ENCODE peak calls at places on chromosome 21, in five cellular contexts. One of them, this sample, is unnamed.

GRCh38 chr21:35048183-35048601 is 910 bp downstream of the RUNX1 start:
- DNase-seq in stimulated activated CD4-positive, alpha-beta T cell treated with anti-CD3 and anti-CD28 coated beads, Interleukin-1b, Interleukin-23, amount 100 ng/mL, for 24 hours: no peak
- DNase-seq in ELF-1: peak
- DNase-seq in thoracic aorta: no peak
- DNase-seq in stimulated activated CD8-positive, alpha-beta memory T cell treated with anti-CD3 and anti-CD28 coated beads, Interleukin-15, amount 100 ng/mL, for 24 hours: no peak
- DNase-seq in this sample: no peak

GRCh38 chr21:26719750-26720149 is 125.5 kb downstream of the ADAMTS1 start:
- DNase-seq in stimulated activated CD4-positive, alpha-beta T cell treated with anti-CD3 and anti-CD28 coated beads, Interleukin-1b, Interleukin-23, amount 100 ng/mL, for 24 hours: no peak
- DNase-seq in ELF-1: no peak
- DNase-seq in thoracic aorta: no peak
- DNase-seq in stimulated activated CD8-positive, alpha-beta memory T cell treated with anti-CD3 and anti-CD28 coated beads, Interleukin-15, amount 100 ng/mL, for 24 hours: no peak
- DNase-seq in this sample: no peak

GRCh38 chr21:33901421-33902288 is 13.9 kb downstream of the ATP5PO start:
- DNase-seq in stimulated activated CD4-positive, alpha-beta T cell treated with anti-CD3 and anti-CD28 coated beads, Interleukin-1b, Interleukin-23, amount 100 ng/mL, for 24 hours: no peak
- DNase-seq in ELF-1: peak
- DNase-seq in thoracic aorta: no peak
- DNase-seq in stimulated activated CD8-positive, alpha-beta memory T cell treated with anti-CD3 and anti-CD28 coated beads, Interleukin-15, amount 100 ng/mL, for 24 hours: no peak
- DNase-seq in this sample: peak

GRCh38 chr21:45329261-45330074 is 41.8 kb upstream of the POFUT2 start:
- DNase-seq in stimulated activated CD4-positive, alpha-beta T cell treated with anti-CD3 and anti-CD28 coated beads, Interleukin-1b, Interleukin-23, amount 100 ng/mL, for 24 hours: no peak
- DNase-seq in ELF-1: peak
- DNase-seq in thoracic aorta: no peak
- DNase-seq in stimulated activated CD8-positive, alpha-beta memory T cell treated with anti-CD3 and anti-CD28 coated beads, Interleukin-15, amount 100 ng/mL, for 24 hours: no peak
- DNase-seq in this sample: no peak

GRCh38 chr21:44950016-44950326 is 10.1 kb downstream of the SLX9 start:
- DNase-seq in stimulated activated CD4-positive, alpha-beta T cell treated with anti-CD3 and anti-CD28 coated beads, Interleukin-1b, Interleukin-23, amount 100 ng/mL, for 24 hours: no peak
- DNase-seq in ELF-1: no peak
- DNase-seq in thoracic aorta: no peak
- DNase-seq in stimulated activated CD8-positive, alpha-beta memory T cell treated with anti-CD3 and anti-CD28 coated beads, Interleukin-15, amount 100 ng/mL, for 24 hours: no peak
- DNase-seq in this sample: no peak

GRCh38 chr21:35026617-35027557 is 22.2 kb downstream of the RUNX1 start:
- DNase-seq in stimulated activated CD4-positive, alpha-beta T cell treated with anti-CD3 and anti-CD28 coated beads, Interleukin-1b, Interleukin-23, amount 100 ng/mL, for 24 hours: peak
- DNase-seq in ELF-1: peak
- DNase-seq in thoracic aorta: no peak
- DNase-seq in stimulated activated CD8-positive, alpha-beta memory T cell treated with anti-CD3 and anti-CD28 coated beads, Interleukin-15, amount 100 ng/mL, for 24 hours: peak
- DNase-seq in this sample: peak

GRCh38 chr21:45993210-45994085 is 11.9 kb downstream of the COL6A1 start:
- DNase-seq in stimulated activated CD4-positive, alpha-beta T cell treated with anti-CD3 and anti-CD28 coated beads, Interleukin-1b, Interleukin-23, amount 100 ng/mL, for 24 hours: no peak
- DNase-seq in ELF-1: no peak
- DNase-seq in thoracic aorta: peak
- DNase-seq in stimulated activated CD8-positive, alpha-beta memory T cell treated with anti-CD3 and anti-CD28 coated beads, Interleukin-15, amount 100 ng/mL, for 24 hours: no peak
- DNase-seq in this sample: peak

GRCh38 chr21:34579411-34579810 is 35.5 kb downstream of the RCAN1 start:
- DNase-seq in stimulated activated CD4-positive, alpha-beta T cell treated with anti-CD3 and anti-CD28 coated beads, Interleukin-1b, Interleukin-23, amount 100 ng/mL, for 24 hours: no peak
- DNase-seq in ELF-1: no peak
- DNase-seq in thoracic aorta: no peak
- DNase-seq in stimulated activated CD8-positive, alpha-beta memory T cell treated with anti-CD3 and anti-CD28 coated beads, Interleukin-15, amount 100 ng/mL, for 24 hours: no peak
- DNase-seq in this sample: no peak

GRCh38 chr21:22352088-22352487 is 1353.9 kb downstream of the NCAM2 start:
- DNase-seq in stimulated activated CD4-positive, alpha-beta T cell treated with anti-CD3 and anti-CD28 coated beads, Interleukin-1b, Interleukin-23, amount 100 ng/mL, for 24 hours: no peak
- DNase-seq in ELF-1: no peak
- DNase-seq in thoracic aorta: no peak
- DNase-seq in stimulated activated CD8-positive, alpha-beta memory T cell treated with anti-CD3 and anti-CD28 coated beads, Interleukin-15, amount 100 ng/mL, for 24 hours: no peak
- DNase-seq in this sample: no peak

GRCh38 chr21:29604096-29604495 is 305.4 kb downstream of the BACH1 start:
- DNase-seq in stimulated activated CD4-positive, alpha-beta T cell treated with anti-CD3 and anti-CD28 coated beads, Interleukin-1b, Interleukin-23, amount 100 ng/mL, for 24 hours: no peak
- DNase-seq in ELF-1: no peak
- DNase-seq in thoracic aorta: no peak
- DNase-seq in stimulated activated CD8-positive, alpha-beta memory T cell treated with anti-CD3 and anti-CD28 coated beads, Interleukin-15, amount 100 ng/mL, for 24 hours: no peak
- DNase-seq in this sample: no peak

GRCh38 chr21:39057121-39057520 is 126.1 kb downstream of the PSMG1 start:
- DNase-seq in stimulated activated CD4-positive, alpha-beta T cell treated with anti-CD3 and anti-CD28 coated beads, Interleukin-1b, Interleukin-23, amount 100 ng/mL, for 24 hours: no peak
- DNase-seq in ELF-1: peak
- DNase-seq in thoracic aorta: no peak
- DNase-seq in stimulated activated CD8-positive, alpha-beta memory T cell treated with anti-CD3 and anti-CD28 coated beads, Interleukin-15, amount 100 ng/mL, for 24 hours: no peak
- DNase-seq in this sample: no peak

GRCh38 chr21:19322360-19322759 is 918.8 kb upstream of the TMPRSS15 start:
- DNase-seq in stimulated activated CD4-positive, alpha-beta T cell treated with anti-CD3 and anti-CD28 coated beads, Interleukin-1b, Interleukin-23, amount 100 ng/mL, for 24 hours: no peak
- DNase-seq in ELF-1: no peak
- DNase-seq in thoracic aorta: no peak
- DNase-seq in stimulated activated CD8-positive, alpha-beta memory T cell treated with anti-CD3 and anti-CD28 coated beads, Interleukin-15, amount 100 ng/mL, for 24 hours: no peak
- DNase-seq in this sample: no peak

GRCh38 chr21:28704746-28705145 is 287.9 kb downstream of the LTN1 start:
- DNase-seq in stimulated activated CD4-positive, alpha-beta T cell treated with anti-CD3 and anti-CD28 coated beads, Interleukin-1b, Interleukin-23, amount 100 ng/mL, for 24 hours: no peak
- DNase-seq in ELF-1: no peak
- DNase-seq in thoracic aorta: no peak
- DNase-seq in stimulated activated CD8-positive, alpha-beta memory T cell treated with anti-CD3 and anti-CD28 coated beads, Interleukin-15, amount 100 ng/mL, for 24 hours: no peak
- DNase-seq in this sample: peak

GRCh38 chr21:39182484-39183271 is 573 bp downstream of the PSMG1 start:
- DNase-seq in stimulated activated CD4-positive, alpha-beta T cell treated with anti-CD3 and anti-CD28 coated beads, Interleukin-1b, Interleukin-23, amount 100 ng/mL, for 24 hours: no peak
- DNase-seq in ELF-1: no peak
- DNase-seq in thoracic aorta: no peak
- DNase-seq in stimulated activated CD8-positive, alpha-beta memory T cell treated with anti-CD3 and anti-CD28 coated beads, Interleukin-15, amount 100 ng/mL, for 24 hours: no peak
- DNase-seq in this sample: peak

GRCh38 chr21:34280987-34281386 is 82.8 kb upstream of the KCNE2 start:
- DNase-seq in stimulated activated CD4-positive, alpha-beta T cell treated with anti-CD3 and anti-CD28 coated beads, Interleukin-1b, Interleukin-23, amount 100 ng/mL, for 24 hours: no peak
- DNase-seq in ELF-1: no peak
- DNase-seq in thoracic aorta: no peak
- DNase-seq in stimulated activated CD8-positive, alpha-beta memory T cell treated with anti-CD3 and anti-CD28 coated beads, Interleukin-15, amount 100 ng/mL, for 24 hours: no peak
- DNase-seq in this sample: no peak

GRCh38 chr21:38811257-38811656 is 5.5 kb downstream of the ETS2 start:
- DNase-seq in stimulated activated CD4-positive, alpha-beta T cell treated with anti-CD3 and anti-CD28 coated beads, Interleukin-1b, Interleukin-23, amount 100 ng/mL, for 24 hours: no peak
- DNase-seq in ELF-1: no peak
- DNase-seq in thoracic aorta: no peak
- DNase-seq in stimulated activated CD8-positive, alpha-beta memory T cell treated with anti-CD3 and anti-CD28 coated beads, Interleukin-15, amount 100 ng/mL, for 24 hours: no peak
- DNase-seq in this sample: no peak

GRCh38 chr21:31265293-31265692 is 78.8 kb downstream of the TIAM1 start:
- DNase-seq in stimulated activated CD4-positive, alpha-beta T cell treated with anti-CD3 and anti-CD28 coated beads, Interleukin-1b, Interleukin-23, amount 100 ng/mL, for 24 hours: no peak
- DNase-seq in ELF-1: no peak
- DNase-seq in thoracic aorta: no peak
- DNase-seq in stimulated activated CD8-positive, alpha-beta memory T cell treated with anti-CD3 and anti-CD28 coated beads, Interleukin-15, amount 100 ng/mL, for 24 hours: no peak
- DNase-seq in this sample: peak

GRCh38 chr21:14901482-14901958 is 163.3 kb downstream of the NRIP1 start:
- DNase-seq in stimulated activated CD4-positive, alpha-beta T cell treated with anti-CD3 and anti-CD28 coated beads, Interleukin-1b, Interleukin-23, amount 100 ng/mL, for 24 hours: no peak
- DNase-seq in ELF-1: no peak
- DNase-seq in thoracic aorta: no peak
- DNase-seq in stimulated activated CD8-positive, alpha-beta memory T cell treated with anti-CD3 and anti-CD28 coated beads, Interleukin-15, amount 100 ng/mL, for 24 hours: no peak
- DNase-seq in this sample: no peak

GRCh38 chr21:28538987-28539622 is 453.6 kb downstream of the LTN1 start:
- DNase-seq in stimulated activated CD4-positive, alpha-beta T cell treated with anti-CD3 and anti-CD28 coated beads, Interleukin-1b, Interleukin-23, amount 100 ng/mL, for 24 hours: no peak
- DNase-seq in ELF-1: no peak
- DNase-seq in thoracic aorta: no peak
- DNase-seq in stimulated activated CD8-positive, alpha-beta memory T cell treated with anti-CD3 and anti-CD28 coated beads, Interleukin-15, amount 100 ng/mL, for 24 hours: no peak
- DNase-seq in this sample: no peak

GRCh38 chr21:33473344-33473743 is 6.4 kb downstream of the TMEM50B start:
- DNase-seq in stimulated activated CD4-positive, alpha-beta T cell treated with anti-CD3 and anti-CD28 coated beads, Interleukin-1b, Interleukin-23, amount 100 ng/mL, for 24 hours: no peak
- DNase-seq in ELF-1: no peak
- DNase-seq in thoracic aorta: no peak
- DNase-seq in stimulated activated CD8-positive, alpha-beta memory T cell treated with anti-CD3 and anti-CD28 coated beads, Interleukin-15, amount 100 ng/mL, for 24 hours: no peak
- DNase-seq in this sample: no peak

GRCh38 chr21:38261851-38262250 is 5.1 kb downstream of the KCNJ15 start:
- DNase-seq in stimulated activated CD4-positive, alpha-beta T cell treated with anti-CD3 and anti-CD28 coated beads, Interleukin-1b, Interleukin-23, amount 100 ng/mL, for 24 hours: no peak
- DNase-seq in ELF-1: no peak
- DNase-seq in thoracic aorta: no peak
- DNase-seq in stimulated activated CD8-positive, alpha-beta memory T cell treated with anti-CD3 and anti-CD28 coated beads, Interleukin-15, amount 100 ng/mL, for 24 hours: no peak
- DNase-seq in this sample: no peak

GRCh38 chr21:36207577-36208320 is 51.1 kb downstream of the DOP1B start:
- DNase-seq in stimulated activated CD4-positive, alpha-beta T cell treated with anti-CD3 and anti-CD28 coated beads, Interleukin-1b, Interleukin-23, amount 100 ng/mL, for 24 hours: no peak
- DNase-seq in ELF-1: no peak
- DNase-seq in thoracic aorta: no peak
- DNase-seq in stimulated activated CD8-positive, alpha-beta memory T cell treated with anti-CD3 and anti-CD28 coated beads, Interleukin-15, amount 100 ng/mL, for 24 hours: no peak
- DNase-seq in this sample: no peak

GRCh38 chr21:45470087-45470515 is 65.1 kb downstream of the COL18A1 start:
- DNase-seq in stimulated activated CD4-positive, alpha-beta T cell treated with anti-CD3 and anti-CD28 coated beads, Interleukin-1b, Interleukin-23, amount 100 ng/mL, for 24 hours: no peak
- DNase-seq in ELF-1: no peak
- DNase-seq in thoracic aorta: no peak
- DNase-seq in stimulated activated CD8-positive, alpha-beta memory T cell treated with anti-CD3 and anti-CD28 coated beads, Interleukin-15, amount 100 ng/mL, for 24 hours: no peak
- DNase-seq in this sample: no peak

GRCh38 chr21:46057111-46057709 is 40.7 kb upstream of the COL6A2 start:
- DNase-seq in stimulated activated CD4-positive, alpha-beta T cell treated with anti-CD3 and anti-CD28 coated beads, Interleukin-1b, Interleukin-23, amount 100 ng/mL, for 24 hours: no peak
- DNase-seq in ELF-1: no peak
- DNase-seq in thoracic aorta: no peak
- DNase-seq in stimulated activated CD8-positive, alpha-beta memory T cell treated with anti-CD3 and anti-CD28 coated beads, Interleukin-15, amount 100 ng/mL, for 24 hours: no peak
- DNase-seq in this sample: peak

GRCh38 chr21:21858502-21859334 is 860.5 kb downstream of the NCAM2 start:
- DNase-seq in stimulated activated CD4-positive, alpha-beta T cell treated with anti-CD3 and anti-CD28 coated beads, Interleukin-1b, Interleukin-23, amount 100 ng/mL, for 24 hours: no peak
- DNase-seq in ELF-1: no peak
- DNase-seq in thoracic aorta: no peak
- DNase-seq in stimulated activated CD8-positive, alpha-beta memory T cell treated with anti-CD3 and anti-CD28 coated beads, Interleukin-15, amount 100 ng/mL, for 24 hours: no peak
- DNase-seq in this sample: no peak

GRCh38 chr21:45390831-45391742 is 13.9 kb upstream of the COL18A1 start:
- DNase-seq in stimulated activated CD4-positive, alpha-beta T cell treated with anti-CD3 and anti-CD28 coated beads, Interleukin-1b, Interleukin-23, amount 100 ng/mL, for 24 hours: no peak
- DNase-seq in ELF-1: no peak
- DNase-seq in thoracic aorta: no peak
- DNase-seq in stimulated activated CD8-positive, alpha-beta memory T cell treated with anti-CD3 and anti-CD28 coated beads, Interleukin-15, amount 100 ng/mL, for 24 hours: no peak
- DNase-seq in this sample: peak

GRCh38 chr21:36479415-36480402 is at the start of gene CLDN14:
- DNase-seq in stimulated activated CD4-positive, alpha-beta T cell treated with anti-CD3 and anti-CD28 coated beads, Interleukin-1b, Interleukin-23, amount 100 ng/mL, for 24 hours: no peak
- DNase-seq in ELF-1: no peak
- DNase-seq in thoracic aorta: no peak
- DNase-seq in stimulated activated CD8-positive, alpha-beta memory T cell treated with anti-CD3 and anti-CD28 coated beads, Interleukin-15, amount 100 ng/mL, for 24 hours: no peak
- DNase-seq in this sample: no peak

This sample was measured in uterus.